ENCODE peak calls at places on chromosomes 13 and 19, in ten cellular contexts. N is stimulated activated effector memory CD8-positive, alpha-beta T cell treated with anti-CD3 and anti-CD28 coated beads, Interleukin-12 subunit alpha, Interleukin-12 subunit beta, amount 100 ng/mL, for 72 hours; M is stimulated activated CD4-positive, alpha-beta T cell treated with anti-CD3 and anti-CD28 coated beads, Interleukin-4, amount 100 ng/mL, for 4 hours; B is COR-L47; Z is lower leg skin; G is NCI-H526; J is GM13977; F is IMR-90; A is MV-4-11; Q is activated CD4-positive, alpha-beta T cell treated with anti-CD3 and anti-CD28 coated beads for 24 hours. X is an unnamed sample.

GRCh38 chr19:53511933-53512374 is 26.0 kb upstream of the ZNF331 start:
- DNase-seq in N (peak), M (peak), B (peak), Z (no peak), G (peak), J (peak), F (peak), A (no peak), Q (peak), X (no peak)

GRCh38 chr13:85806553-85807175 is 7.4 kb upstream of the SLITRK6 start:
- DNase-seq in N (no peak), M (no peak), B (peak), Z (no peak), G (peak), J (peak), F (peak), A (peak), Q (no peak), X (no peak)

GRCh38 chr19:3687774-3688706 is 12.2 kb downstream of the PIP5K1C start:
- DNase-seq in N (no peak), M (peak), B (peak), Z (no peak), G (peak), J (peak), F (no peak), A (no peak), Q (no peak), X (peak)

GRCh38 chr13:103246581-103247200 is 180.5 kb upstream of the SLC10A2 start:
- DNase-seq in N (no peak), M (no peak), B (no peak), Z (no peak), G (no peak), J (no peak), F (no peak), A (no peak), Q (no peak), X (no peak)

GRCh38 chr19:10346509-10346908 is 7.1 kb upstream of the ICAM3 start:
- DNase-seq in N (no peak), M (no peak), B (no peak), Z (no peak), G (no peak), J (no peak), F (peak), A (peak), Q (no peak), X (no peak)

GRCh38 chr19:10784257-10784656 is 51.8 kb downstream of the TMED1 start:
- DNase-seq in N (no peak), M (no peak), B (no peak), Z (peak), G (no peak), J (no peak), F (no peak), A (peak), Q (no peak), X (no peak)

GRCh38 chr13:26325876-26326275 is 71.9 kb downstream of the CDK8 start:
- DNase-seq in N (no peak), M (no peak), B (no peak), Z (no peak), G (no peak), J (peak), F (peak), A (peak), Q (no peak), X (no peak)

GRCh38 chr19:18300930-18301717 is 19.7 kb upstream of the JUND start:
- DNase-seq in N (no peak), M (no peak), B (no peak), Z (peak), G (no peak), J (no peak), F (peak), A (peak), Q (no peak), X (no peak)

GRCh38 chr19:46579286-46579944 is 21.7 kb upstream of the CALM3 start:
- DNase-seq in N (peak), M (peak), B (no peak), Z (no peak), G (peak), J (peak), F (no peak), A (peak), Q (no peak), X (peak)

GRCh38 chr13:18232298-18232993 is 949.2 kb downstream of the TUBA3C start:
- DNase-seq in N (no peak), M (no peak), B (no peak), Z (no peak), G (no peak), J (no peak), F (no peak), A (no peak), Q (no peak), X (no peak)

GRCh38 chr13:80109313-80109712 is 231.6 kb downstream of the SPRY2 start:
- DNase-seq in N (no peak), M (no peak), B (no peak), Z (no peak), G (no peak), J (no peak), F (no peak), A (no peak), Q (no peak), X (no peak)

GRCh38 chr13:44815507-44816074 is 173.7 kb downstream of the NUFIP1 start:
- DNase-seq in N (peak), M (no peak), B (no peak), Z (peak), G (no peak), J (peak), F (peak), A (no peak), Q (peak), X (no peak)

GRCh38 chr19:35757231-35757748 is 461 bp upstream of the HSPB6 start:
- DNase-seq in N (peak), M (no peak), B (peak), Z (peak), G (peak), J (no peak), F (peak), A (no peak), Q (no peak), X (peak)

GRCh38 chr13:66210677-66211076 is 1019.5 kb downstream of the PCDH9 start:
- DNase-seq in N (no peak), M (no peak), B (no peak), Z (no peak), G (no peak), J (no peak), F (peak), A (no peak), Q (no peak), X (no peak)

GRCh38 chr19:5447700-5448311 is 7.4 kb upstream of the ZNRF4 start:
- DNase-seq in N (no peak), M (no peak), B (no peak), Z (no peak), G (peak), J (no peak), F (no peak), A (no peak), Q (no peak), X (no peak)

GRCh38 chr13:27965343-27965739 is 3.8 kb downstream of the CDX2 start:
- DNase-seq in N (no peak), M (no peak), B (no peak), Z (no peak), G (peak), J (no peak), F (no peak), A (no peak), Q (no peak), X (no peak)

GRCh38 chr13:101127741-101128353 is 288.5 kb downstream of the NALCN start:
- DNase-seq in N (no peak), M (no peak), B (peak), Z (no peak), G (peak), J (peak), F (peak), A (peak), Q (no peak), X (no peak)

GRCh38 chr13:78137404-78138142 is 218.9 kb upstream of the EDNRB start:
- DNase-seq in N (peak), M (no peak), B (peak), Z (no peak), G (peak), J (peak), F (peak), A (peak), Q (no peak), X (no peak)

GRCh38 chr13:65154661-65155447 is 2075.3 kb downstream of the PCDH9 start:
- DNase-seq in N (no peak), M (no peak), B (no peak), Z (no peak), G (no peak), J (peak), F (no peak), A (no peak), Q (no peak), X (no peak)

GRCh38 chr13:70798385-70798784 is 690.1 kb upstream of the KLHL1 start:
- DNase-seq in N (no peak), M (no peak), B (no peak), Z (no peak), G (no peak), J (no peak), F (no peak), A (no peak), Q (no peak), X (no peak)

GRCh38 chr13:30135351-30135750 is 172.0 kb downstream of the KATNAL1 start:
- DNase-seq in N (no peak), M (no peak), B (no peak), Z (no peak), G (no peak), J (no peak), F (no peak), A (no peak), Q (no peak), X (no peak)

GRCh38 chr13:20161275-20161950 is 561 bp upstream of the GJA3 start:
- DNase-seq in N (peak), M (peak), B (no peak), Z (no peak), G (peak), J (peak), F (no peak), A (no peak), Q (no peak), X (no peak)

GRCh38 chr13:40589285-40590109 is 76.9 kb downstream of the FOXO1 start:
- DNase-seq in N (no peak), M (no peak), B (no peak), Z (peak), G (peak), J (peak), F (no peak), A (peak), Q (no peak), X (no peak)

GRCh38 chr13:73036566-73036965 is 22.2 kb upstream of the KLF5 start:
- DNase-seq in N (no peak), M (no peak), B (no peak), Z (no peak), G (no peak), J (no peak), F (no peak), A (no peak), Q (no peak), X (no peak)

GRCh38 chr19:33195711-33196347 is 1.7 kb downstream of the LRP3 start:
- DNase-seq in N (no peak), M (no peak), B (no peak), Z (no peak), G (peak), J (no peak), F (no peak), A (no peak), Q (no peak), X (no peak)

GRCh38 chr19:35105047-35105410 is 10.6 kb upstream of the FXYD3 start:
- DNase-seq in N (no peak), M (no peak), B (no peak), Z (no peak), G (no peak), J (no peak), F (no peak), A (no peak), Q (no peak), X (no peak)

GRCh38 chr13:44540761-44541434 is 35.2 kb downstream of the TSC22D1 start:
- DNase-seq in N (no peak), M (no peak), B (no peak), Z (no peak), G (no peak), J (no peak), F (no peak), A (no peak), Q (no peak), X (no peak)

GRCh38 chr13:99489028-99489427 is 12.2 kb upstream of the TM9SF2 start:
- DNase-seq in N (no peak), M (no peak), B (no peak), Z (no peak), G (no peak), J (no peak), F (no peak), A (no peak), Q (no peak), X (no peak)

GRCh38 chr13:98541211-98541610 is 35.7 kb downstream of the STK24 start:
- DNase-seq in N (no peak), M (no peak), B (no peak), Z (no peak), G (no peak), J (no peak), F (no peak), A (no peak), Q (no peak), X (no peak)

GRCh38 chr13:101965096-101965495 is 436.8 kb downstream of the FGF14 start:
- DNase-seq in N (no peak), M (no peak), B (no peak), Z (no peak), G (no peak), J (no peak), F (no peak), A (no peak), Q (no peak), X (no peak)

GRCh38 chr13:45700971-45701900 is 884 bp upstream of the CBY2 start:
- DNase-seq in N (peak), M (no peak), B (no peak), Z (no peak), G (no peak), J (peak), F (no peak), A (no peak), Q (no peak), X (no peak)